ENCODE peak calls at places on chromosome 12, in five cellular contexts. One of them, this sample, is unnamed.

GRCh38 chr12:112537710-112538396 is 119.1 kb downstream of the PTPN11 start:
- DNase-seq in foreskin fibroblast: peak
- DNase-seq in endothelial cell of umbilical vein: no peak
- DNase-seq in breast epithelium: no peak
- DNase-seq in ascending aorta: no peak
- DNase-seq in this sample: no peak

GRCh38 chr12:67276469-67276868 is 7.3 kb downstream of the CAND1 start:
- DNase-seq in endothelial cell of umbilical vein: no peak
- DNase-seq in foreskin fibroblast: no peak
- DNase-seq in ascending aorta: no peak
- DNase-seq in breast epithelium: no peak
- DNase-seq in this sample: no peak

GRCh38 chr12:30026621-30027234 is 243.0 kb upstream of the TMTC1 start:
- DNase-seq in ascending aorta: no peak
- DNase-seq in endothelial cell of umbilical vein: peak
- DNase-seq in foreskin fibroblast: peak
- DNase-seq in breast epithelium: no peak
- DNase-seq in this sample: no peak

GRCh38 chr12:42162940-42163339 is 18.3 kb upstream of the GXYLT1 start:
- DNase-seq in breast epithelium: no peak
- DNase-seq in foreskin fibroblast: no peak
- DNase-seq in ascending aorta: no peak
- DNase-seq in endothelial cell of umbilical vein: no peak
- DNase-seq in this sample: no peak

GRCh38 chr12:44369967-44370366 is 506.1 kb downstream of the NELL2 start:
- DNase-seq in ascending aorta: no peak
- DNase-seq in breast epithelium: no peak
- DNase-seq in foreskin fibroblast: no peak
- DNase-seq in endothelial cell of umbilical vein: no peak
- DNase-seq in this sample: no peak

GRCh38 chr12:130983328-130984017 is 29.8 kb downstream of the ADGRD1 start:
- DNase-seq in breast epithelium: no peak
- DNase-seq in endothelial cell of umbilical vein: no peak
- DNase-seq in foreskin fibroblast: no peak
- DNase-seq in ascending aorta: no peak
- DNase-seq in this sample: no peak

GRCh38 chr12:31370645-31371620 is 45.0 kb upstream of the SINHCAF start:
- DNase-seq in ascending aorta: no peak
- DNase-seq in foreskin fibroblast: no peak
- DNase-seq in endothelial cell of umbilical vein: no peak
- DNase-seq in breast epithelium: no peak
- DNase-seq in this sample: no peak

GRCh38 chr12:77120695-77121094 is 55.3 kb upstream of the E2F7 start:
- DNase-seq in endothelial cell of umbilical vein: peak
- DNase-seq in breast epithelium: no peak
- DNase-seq in foreskin fibroblast: peak
- DNase-seq in ascending aorta: no peak
- DNase-seq in this sample: no peak

GRCh38 chr12:115257791-115258190 is 573.8 kb upstream of the TBX3 start:
- DNase-seq in endothelial cell of umbilical vein: no peak
- DNase-seq in ascending aorta: no peak
- DNase-seq in foreskin fibroblast: peak
- DNase-seq in breast epithelium: no peak
- DNase-seq in this sample: no peak

GRCh38 chr12:116818341-116818856 is 62.8 kb downstream of the HRK start:
- DNase-seq in breast epithelium: no peak
- DNase-seq in ascending aorta: no peak
- DNase-seq in foreskin fibroblast: no peak
- DNase-seq in endothelial cell of umbilical vein: peak
- DNase-seq in this sample: no peak

GRCh38 chr12:19778111-19778688 is 338.9 kb downstream of the AEBP2 start:
- DNase-seq in foreskin fibroblast: no peak
- DNase-seq in endothelial cell of umbilical vein: peak
- DNase-seq in ascending aorta: no peak
- DNase-seq in breast epithelium: no peak
- DNase-seq in this sample: no peak

GRCh38 chr12:131061041-131061806 is 107.5 kb downstream of the ADGRD1 start:
- DNase-seq in ascending aorta: no peak
- DNase-seq in foreskin fibroblast: no peak
- DNase-seq in breast epithelium: no peak
- DNase-seq in endothelial cell of umbilical vein: no peak
- DNase-seq in this sample: no peak

GRCh38 chr12:65282840-65283239 is 4.4 kb downstream of the MSRB3 start:
- DNase-seq in ascending aorta: no peak
- DNase-seq in foreskin fibroblast: no peak
- DNase-seq in breast epithelium: no peak
- DNase-seq in endothelial cell of umbilical vein: no peak
- DNase-seq in this sample: no peak

GRCh38 chr12:113318046-113318656 is 16.8 kb downstream of the SLC8B1 start:
- DNase-seq in breast epithelium: no peak
- DNase-seq in endothelial cell of umbilical vein: no peak
- DNase-seq in ascending aorta: no peak
- DNase-seq in foreskin fibroblast: no peak
- DNase-seq in this sample: no peak

GRCh38 chr12:68755536-68756243 is 9.7 kb downstream of the SLC35E3 start:
- DNase-seq in foreskin fibroblast: no peak
- DNase-seq in ascending aorta: no peak
- DNase-seq in endothelial cell of umbilical vein: no peak
- DNase-seq in breast epithelium: no peak
- DNase-seq in this sample: no peak

GRCh38 chr12:74337951-74338350 is 199.7 kb upstream of the ATXN7L3B start:
- DNase-seq in foreskin fibroblast: peak
- DNase-seq in endothelial cell of umbilical vein: peak
- DNase-seq in breast epithelium: no peak
- DNase-seq in ascending aorta: no peak
- DNase-seq in this sample: no peak

GRCh38 chr12:90943248-90943647 is 11.7 kb downstream of the CCER1 start:
- DNase-seq in endothelial cell of umbilical vein: no peak
- DNase-seq in ascending aorta: no peak
- DNase-seq in foreskin fibroblast: no peak
- DNase-seq in breast epithelium: no peak
- DNase-seq in this sample: no peak

GRCh38 chr12:119713551-119714031 is 45.7 kb downstream of the PRKAB1 start:
- DNase-seq in ascending aorta: no peak
- DNase-seq in breast epithelium: no peak
- DNase-seq in endothelial cell of umbilical vein: no peak
- DNase-seq in foreskin fibroblast: no peak
- DNase-seq in this sample: no peak

GRCh38 chr12:74646831-74647230 is 109.2 kb downstream of the ATXN7L3B start:
- DNase-seq in endothelial cell of umbilical vein: no peak
- DNase-seq in ascending aorta: no peak
- DNase-seq in foreskin fibroblast: no peak
- DNase-seq in breast epithelium: no peak
- DNase-seq in this sample: no peak

GRCh38 chr12:123388218-123388947 is 4.5 kb downstream of the KMT5A start:
- DNase-seq in foreskin fibroblast: peak
- DNase-seq in endothelial cell of umbilical vein: peak
- DNase-seq in breast epithelium: peak
- DNase-seq in ascending aorta: peak
- DNase-seq in this sample: peak

GRCh38 chr12:48044396-48044795 is 40.1 kb upstream of the COL2A1 start:
- DNase-seq in breast epithelium: no peak
- DNase-seq in ascending aorta: no peak
- DNase-seq in endothelial cell of umbilical vein: no peak
- DNase-seq in foreskin fibroblast: no peak
- DNase-seq in this sample: no peak

GRCh38 chr12:51450816-51451215 is 26.2 kb downstream of the SLC4A8 start:
- DNase-seq in breast epithelium: no peak
- DNase-seq in foreskin fibroblast: no peak
- DNase-seq in endothelial cell of umbilical vein: no peak
- DNase-seq in ascending aorta: no peak
- DNase-seq in this sample: no peak

GRCh38 chr12:19760611-19761010 is 321.3 kb downstream of the AEBP2 start:
- DNase-seq in breast epithelium: no peak
- DNase-seq in ascending aorta: no peak
- DNase-seq in foreskin fibroblast: no peak
- DNase-seq in endothelial cell of umbilical vein: no peak
- DNase-seq in this sample: no peak

GRCh38 chr12:11797993-11798720 is 148.7 kb downstream of the ETV6 start:
- DNase-seq in ascending aorta: no peak
- DNase-seq in breast epithelium: no peak
- DNase-seq in foreskin fibroblast: no peak
- DNase-seq in endothelial cell of umbilical vein: no peak
- DNase-seq in this sample: no peak

GRCh38 chr12:71070416-71071155 is 87.2 kb downstream of the TSPAN8 start:
- DNase-seq in ascending aorta: no peak
- DNase-seq in breast epithelium: no peak
- DNase-seq in endothelial cell of umbilical vein: no peak
- DNase-seq in foreskin fibroblast: peak
- DNase-seq in this sample: no peak

GRCh38 chr12:52539024-52539820 is 13.7 kb downstream of the KRT71 start:
- DNase-seq in endothelial cell of umbilical vein: peak
- DNase-seq in foreskin fibroblast: peak
- DNase-seq in breast epithelium: no peak
- DNase-seq in ascending aorta: no peak
- DNase-seq in this sample: no peak

GRCh38 chr12:104544836-104545235 is 88.1 kb downstream of the CHST11 start:
- DNase-seq in ascending aorta: no peak
- DNase-seq in endothelial cell of umbilical vein: no peak
- DNase-seq in foreskin fibroblast: no peak
- DNase-seq in breast epithelium: no peak
- DNase-seq in this sample: no peak
- TF ChIP-seq CTCF in ascending aorta: no peak
- TF ChIP-seq CTCF in endothelial cell of umbilical vein: no peak
- TF ChIP-seq CTCF in foreskin fibroblast: no peak
- TF ChIP-seq CTCF in breast epithelium: no peak
- TF ChIP-seq CTCF in this sample: no peak

GRCh38 chr12:26857465-26858176 is 24.6 kb upstream of the ITPR2 start:
- DNase-seq in breast epithelium: no peak
- DNase-seq in foreskin fibroblast: no peak
- DNase-seq in ascending aorta: no peak
- DNase-seq in endothelial cell of umbilical vein: peak
- DNase-seq in this sample: no peak

GRCh38 chr12:26853303-26854027 is 20.5 kb upstream of the ITPR2 start:
- DNase-seq in foreskin fibroblast: no peak
- DNase-seq in breast epithelium: peak
- DNase-seq in endothelial cell of umbilical vein: peak
- DNase-seq in ascending aorta: no peak
- DNase-seq in this sample: no peak

GRCh38 chr12:26848156-26848825 is 15.3 kb upstream of the ITPR2 start:
- DNase-seq in breast epithelium: no peak
- DNase-seq in foreskin fibroblast: no peak
- DNase-seq in endothelial cell of umbilical vein: no peak
- DNase-seq in ascending aorta: no peak
- DNase-seq in this sample: no peak

GRCh38 chr12:26855337-26856089 is 22.5 kb upstream of the ITPR2 start:
- DNase-seq in foreskin fibroblast: no peak
- DNase-seq in breast epithelium: no peak
- DNase-seq in ascending aorta: no peak
- DNase-seq in endothelial cell of umbilical vein: no peak
- DNase-seq in this sample: no peak

GRCh38 chr12:26854028-26854387 is 21.0 kb upstream of the ITPR2 start:
- DNase-seq in foreskin fibroblast: no peak
- DNase-seq in ascending aorta: no peak
- DNase-seq in breast epithelium: no peak
- DNase-seq in endothelial cell of umbilical vein: no peak
- DNase-seq in this sample: no peak
- TF ChIP-seq CTCF in foreskin fibroblast: no peak
- TF ChIP-seq CTCF in ascending aorta: no peak
- TF ChIP-seq CTCF in breast epithelium: no peak
- TF ChIP-seq CTCF in endothelial cell of umbilical vein: no peak
- TF ChIP-seq CTCF in this sample: no peak

GRCh38 chr12:100553851-100554404 is 19.6 kb upstream of the GAS2L3 start:
- DNase-seq in ascending aorta: no peak
- DNase-seq in endothelial cell of umbilical vein: no peak
- DNase-seq in breast epithelium: no peak
- DNase-seq in foreskin fibroblast: peak
- DNase-seq in this sample: no peak

GRCh38 chr12:100554608-100555077 is 18.8 kb upstream of the GAS2L3 start:
- DNase-seq in breast epithelium: no peak
- DNase-seq in ascending aorta: no peak
- DNase-seq in endothelial cell of umbilical vein: peak
- DNase-seq in foreskin fibroblast: peak
- DNase-seq in this sample: no peak

GRCh38 chr12:100557357-100557756 is 16.1 kb upstream of the GAS2L3 start:
- DNase-seq in breast epithelium: no peak
- DNase-seq in endothelial cell of umbilical vein: no peak
- DNase-seq in ascending aorta: no peak
- DNase-seq in foreskin fibroblast: no peak
- DNase-seq in this sample: no peak

DNA sequence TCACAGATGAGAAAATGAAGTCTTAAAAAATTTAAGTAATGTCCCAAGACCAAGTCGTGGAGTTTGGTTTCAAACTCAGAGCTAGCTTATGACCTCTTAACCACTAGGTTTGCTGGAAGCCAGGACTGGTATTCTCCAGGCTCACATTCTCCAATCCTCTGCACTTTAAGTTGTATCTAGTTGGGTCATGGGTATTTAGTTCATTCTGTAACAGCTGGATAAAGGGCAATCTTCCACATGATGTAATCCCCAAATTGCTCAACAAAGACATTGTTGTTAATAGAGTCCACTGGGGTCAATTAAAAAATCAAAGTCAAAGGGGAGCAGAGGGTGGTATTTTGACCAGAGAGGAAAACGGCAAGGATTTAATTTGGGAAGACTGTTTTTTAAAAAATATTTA is 17.8 kb upstream of the GAS2L3 start:
- DNase-seq in endothelial cell of umbilical vein: no peak
- DNase-seq in ascending aorta: no peak
- DNase-seq in breast epithelium: no peak
- DNase-seq in foreskin fibroblast: peak
- DNase-seq in this sample: no peak
- TF ChIP-seq CTCF in endothelial cell of umbilical vein: no peak
- TF ChIP-seq CTCF in ascending aorta: no peak
- TF ChIP-seq CTCF in breast epithelium: no peak
- TF ChIP-seq CTCF in foreskin fibroblast: no peak
- TF ChIP-seq CTCF in this sample: no peak

DNA sequence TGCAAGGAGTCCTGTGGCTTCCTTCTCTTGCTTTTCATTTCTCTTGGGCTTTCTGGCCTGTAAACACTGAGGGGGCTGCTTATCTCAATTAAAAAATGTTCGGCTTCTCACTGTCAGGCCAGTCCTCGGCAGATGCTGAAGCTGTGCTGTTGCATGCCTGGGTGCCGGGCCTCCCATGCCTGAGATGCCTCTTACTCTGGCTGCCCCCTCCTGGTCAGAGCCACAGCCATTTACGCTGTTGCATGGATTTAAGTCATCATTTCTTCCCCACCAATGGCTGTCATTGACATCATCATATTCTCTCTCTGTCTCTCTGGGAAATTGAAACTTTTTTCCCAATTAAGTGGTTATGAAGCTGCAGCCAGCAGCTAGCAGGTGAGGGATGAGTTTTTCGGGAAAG is 53.7 kb downstream of the FOXN4 start:
- DNase-seq in foreskin fibroblast: peak
- DNase-seq in ascending aorta: no peak
- DNase-seq in breast epithelium: no peak
- DNase-seq in endothelial cell of umbilical vein: no peak
- DNase-seq in this sample: no peak
- TF ChIP-seq CTCF in foreskin fibroblast: peak
- TF ChIP-seq CTCF in ascending aorta: no peak
- TF ChIP-seq CTCF in breast epithelium: no peak
- TF ChIP-seq CTCF in endothelial cell of umbilical vein: no peak
- TF ChIP-seq CTCF in this sample: no peak

GRCh38 chr12:109501299-109501698 is 23.9 kb downstream of the UBE3B start:
- DNase-seq in endothelial cell of umbilical vein: no peak
- DNase-seq in ascending aorta: no peak
- DNase-seq in breast epithelium: no peak
- DNase-seq in foreskin fibroblast: no peak
- DNase-seq in this sample: no peak
- TF ChIP-seq CTCF in endothelial cell of umbilical vein: no peak
- TF ChIP-seq CTCF in ascending aorta: no peak
- TF ChIP-seq CTCF in breast epithelium: no peak
- TF ChIP-seq CTCF in foreskin fibroblast: no peak
- TF ChIP-seq CTCF in this sample: no peak

GRCh38 chr12:88615490-88615889 is 35.2 kb upstream of the KITLG start:
- DNase-seq in ascending aorta: no peak
- DNase-seq in foreskin fibroblast: no peak
- DNase-seq in breast epithelium: no peak
- DNase-seq in endothelial cell of umbilical vein: no peak
- DNase-seq in this sample: no peak
- TF ChIP-seq CTCF in ascending aorta: no peak
- TF ChIP-seq CTCF in foreskin fibroblast: no peak
- TF ChIP-seq CTCF in breast epithelium: no peak
- TF ChIP-seq CTCF in endothelial cell of umbilical vein: no peak
- TF ChIP-seq CTCF in this sample: no peak